ENCODE peak calls at places on chromosomes 1 and 21, in five cellular contexts. One of them, this sample, is unnamed.

GRCh38 chr1:228100822-228101613 is 2.1 kb downstream of the C1orf35 start:
- DNase-seq in progenitor cell of endocrine pancreas: no peak
- DNase-seq in adrenal gland: peak; percentile 43
- DNase-seq in epithelial cell of esophagus: no peak
- DNase-seq in BJ: no peak
- DNase-seq in this sample: peak; percentile 21

GRCh38 chr1:214801191-214801590 is 198.2 kb downstream of the CENPF start:
- DNase-seq in progenitor cell of endocrine pancreas: no peak
- DNase-seq in adrenal gland: no peak
- DNase-seq in epithelial cell of esophagus: peak; percentile 21
- DNase-seq in BJ: no peak
- DNase-seq in this sample: no peak

GRCh38 chr1:160795951-160796383 is at the start of gene LY9:
- DNase-seq in progenitor cell of endocrine pancreas: no peak
- DNase-seq in adrenal gland: no peak
- DNase-seq in epithelial cell of esophagus: no peak
- DNase-seq in BJ: no peak
- DNase-seq in this sample: no peak

GRCh38 chr1:38525343-38525948 is 334.1 kb downstream of the RRAGC start:
- DNase-seq in progenitor cell of endocrine pancreas: no peak
- DNase-seq in adrenal gland: no peak
- DNase-seq in epithelial cell of esophagus: no peak
- DNase-seq in BJ: no peak
- DNase-seq in this sample: no peak

GRCh38 chr1:176775996-176776395 is 313.0 kb downstream of the PAPPA2 start:
- DNase-seq in progenitor cell of endocrine pancreas: no peak
- DNase-seq in adrenal gland: no peak
- DNase-seq in epithelial cell of esophagus: no peak
- DNase-seq in BJ: no peak
- DNase-seq in this sample: no peak

GRCh38 chr1:2801535-2802291 is at the start of gene TTC34:
- DNase-seq in progenitor cell of endocrine pancreas: no peak
- DNase-seq in adrenal gland: peak; percentile 26
- DNase-seq in epithelial cell of esophagus: no peak
- DNase-seq in BJ: no peak
- DNase-seq in this sample: no peak

GRCh38 chr1:111813440-111814304 is 58.0 kb downstream of the DDX20 start:
- DNase-seq in progenitor cell of endocrine pancreas: no peak
- DNase-seq in adrenal gland: no peak
- DNase-seq in epithelial cell of esophagus: no peak
- DNase-seq in BJ: no peak
- DNase-seq in this sample: no peak

GRCh38 chr21:37673801-37674575 is 242.3 kb downstream of the KCNJ6 start:
- DNase-seq in progenitor cell of endocrine pancreas: no peak
- DNase-seq in adrenal gland: no peak
- DNase-seq in epithelial cell of esophagus: peak; percentile 42
- DNase-seq in BJ: no peak
- DNase-seq in this sample: no peak

GRCh38 chr1:93740141-93740540 is 58.5 kb upstream of the BCAR3 start:
- DNase-seq in progenitor cell of endocrine pancreas: no peak
- DNase-seq in adrenal gland: no peak
- DNase-seq in epithelial cell of esophagus: no peak
- DNase-seq in BJ: no peak
- DNase-seq in this sample: no peak

GRCh38 chr1:159942700-159943640 is 2.4 kb downstream of the IGSF9 start:
- DNase-seq in progenitor cell of endocrine pancreas: no peak
- DNase-seq in adrenal gland: no peak
- DNase-seq in epithelial cell of esophagus: no peak
- DNase-seq in BJ: no peak
- DNase-seq in this sample: peak; percentile 29

GRCh38 chr1:91589438-91589837 is 88.8 kb downstream of the CDC7 start:
- DNase-seq in progenitor cell of endocrine pancreas: no peak
- DNase-seq in adrenal gland: no peak
- DNase-seq in epithelial cell of esophagus: no peak
- DNase-seq in BJ: no peak
- DNase-seq in this sample: no peak

GRCh38 chr1:164805399-164805798 is 246.4 kb downstream of the PBX1 start:
- DNase-seq in progenitor cell of endocrine pancreas: no peak
- DNase-seq in adrenal gland: no peak
- DNase-seq in epithelial cell of esophagus: no peak
- DNase-seq in BJ: no peak
- DNase-seq in this sample: no peak

GRCh38 chr1:46556822-46557221 is 5.4 kb upstream of the KNCN start:
- DNase-seq in progenitor cell of endocrine pancreas: no peak
- DNase-seq in adrenal gland: no peak
- DNase-seq in epithelial cell of esophagus: peak; percentile 74
- DNase-seq in BJ: peak; percentile 22
- DNase-seq in this sample: no peak

GRCh38 chr1:226092955-226093354 is 30.4 kb downstream of the H3-3A start:
- DNase-seq in progenitor cell of endocrine pancreas: no peak
- DNase-seq in adrenal gland: no peak
- DNase-seq in epithelial cell of esophagus: peak; percentile 49
- DNase-seq in BJ: no peak
- DNase-seq in this sample: no peak

GRCh38 chr21:41622831-41623548 is 115.0 kb upstream of the TMPRSS2 start:
- DNase-seq in progenitor cell of endocrine pancreas: no peak
- DNase-seq in adrenal gland: no peak
- DNase-seq in epithelial cell of esophagus: peak; percentile 25
- DNase-seq in BJ: no peak
- DNase-seq in this sample: no peak

GRCh38 chr1:108320851-108321250 is 77.0 kb upstream of the NBPF4 start:
- DNase-seq in progenitor cell of endocrine pancreas: no peak
- DNase-seq in adrenal gland: no peak
- DNase-seq in epithelial cell of esophagus: no peak
- DNase-seq in BJ: no peak
- DNase-seq in this sample: no peak

GRCh38 chr1:226572325-226572726 is 23.8 kb downstream of the STUM start:
- DNase-seq in progenitor cell of endocrine pancreas: no peak
- DNase-seq in adrenal gland: no peak
- DNase-seq in epithelial cell of esophagus: no peak
- DNase-seq in BJ: no peak
- DNase-seq in this sample: no peak

GRCh38 chr1:23601968-23602876 is 42.9 kb upstream of the ID3 start:
- DNase-seq in progenitor cell of endocrine pancreas: no peak
- DNase-seq in adrenal gland: no peak
- DNase-seq in epithelial cell of esophagus: no peak
- DNase-seq in BJ: no peak
- DNase-seq in this sample: no peak

GRCh38 chr21:41964171-41964570 is 10.4 kb upstream of the C2CD2 start:
- DNase-seq in progenitor cell of endocrine pancreas: no peak
- DNase-seq in adrenal gland: no peak
- DNase-seq in epithelial cell of esophagus: no peak
- DNase-seq in BJ: no peak
- DNase-seq in this sample: no peak

GRCh38 chr1:222711319-222712252 is 705 bp downstream of the AIDA start:
- DNase-seq in progenitor cell of endocrine pancreas: peak; percentile 27
- DNase-seq in adrenal gland: peak; percentile 56
- DNase-seq in epithelial cell of esophagus: peak; percentile 94
- DNase-seq in BJ: no peak
- DNase-seq in this sample: no peak

GRCh38 chr1:60639287-60639686 is 443.1 kb upstream of the NFIA start:
- DNase-seq in progenitor cell of endocrine pancreas: no peak
- DNase-seq in adrenal gland: no peak
- DNase-seq in epithelial cell of esophagus: no peak
- DNase-seq in BJ: no peak
- DNase-seq in this sample: no peak

GRCh38 chr1:10490271-10490970 is 15.7 kb downstream of the PEX14 start:
- DNase-seq in progenitor cell of endocrine pancreas: no peak
- DNase-seq in adrenal gland: no peak
- DNase-seq in epithelial cell of esophagus: no peak
- DNase-seq in BJ: no peak
- DNase-seq in this sample: no peak

GRCh38 chr1:232012773-232013386 is 386.3 kb downstream of the DISC1 start:
- DNase-seq in progenitor cell of endocrine pancreas: no peak
- DNase-seq in adrenal gland: peak; percentile 39
- DNase-seq in epithelial cell of esophagus: peak; percentile 65
- DNase-seq in BJ: no peak
- DNase-seq in this sample: no peak

GRCh38 chr1:223221686-223222085 is 78.6 kb upstream of the TLR5 start:
- DNase-seq in progenitor cell of endocrine pancreas: no peak
- DNase-seq in adrenal gland: no peak
- DNase-seq in epithelial cell of esophagus: no peak
- DNase-seq in BJ: no peak
- DNase-seq in this sample: no peak

GRCh38 chr1:231625975-231626534 is 535 bp upstream of the DISC1 start:
- DNase-seq in progenitor cell of endocrine pancreas: no peak
- DNase-seq in adrenal gland: no peak
- DNase-seq in epithelial cell of esophagus: no peak
- DNase-seq in BJ: no peak
- DNase-seq in this sample: no peak

GRCh38 chr1:201258763-201259230 is 24.5 kb upstream of the PKP1 start:
- DNase-seq in progenitor cell of endocrine pancreas: no peak
- DNase-seq in adrenal gland: no peak
- DNase-seq in epithelial cell of esophagus: no peak
- DNase-seq in BJ: no peak
- DNase-seq in this sample: no peak

DNA sequence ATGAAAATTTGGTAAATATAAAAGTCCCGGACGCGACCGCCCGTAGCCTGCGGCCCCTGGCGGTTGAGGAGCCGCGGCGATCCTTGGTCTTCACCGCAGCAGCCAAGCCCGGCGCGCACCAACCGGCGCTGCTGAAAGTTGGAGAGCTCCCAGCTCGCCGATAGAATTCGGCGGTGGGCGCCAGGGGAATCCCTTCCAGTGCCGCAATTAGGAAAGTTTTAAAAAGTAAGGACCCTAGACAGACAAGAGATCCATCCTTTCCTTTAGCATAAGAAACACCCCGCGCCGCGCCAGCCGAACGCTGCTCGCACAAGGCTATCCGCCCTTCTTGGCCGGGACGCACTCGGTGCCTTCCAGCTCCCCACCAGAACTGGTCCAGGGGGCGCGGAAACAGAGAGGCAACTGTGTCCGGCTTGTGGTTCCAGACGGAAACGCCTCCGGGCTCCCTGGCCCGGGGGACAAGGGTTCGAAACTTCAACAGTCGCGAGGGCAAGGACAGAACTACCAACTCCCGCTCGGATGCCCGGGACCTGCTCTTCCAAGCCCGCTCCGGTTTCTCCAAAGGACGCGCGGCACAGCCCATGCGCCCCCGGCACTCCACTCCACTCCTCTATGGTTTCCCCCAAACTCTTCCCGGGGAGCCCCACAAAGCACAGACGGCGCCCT is 1.7 kb downstream of the FAM78B start:
- DNase-seq in progenitor cell of endocrine pancreas: peak; percentile 51
- DNase-seq in adrenal gland: peak; percentile 33
- DNase-seq in epithelial cell of esophagus: peak; percentile 54
- DNase-seq in BJ: no peak
- DNase-seq in this sample: no peak
- TF ChIP-seq CTCF in progenitor cell of endocrine pancreas: peak; percentile 74
- TF ChIP-seq CTCF in adrenal gland: peak; percentile 21
- TF ChIP-seq CTCF in epithelial cell of esophagus: no peak
- TF ChIP-seq CTCF in BJ: peak; percentile 59
- TF ChIP-seq CTCF in this sample: peak; percentile 49

GRCh38 chr1:154405762-154406571 is 824 bp downstream of the IL6R start:
- DNase-seq in progenitor cell of endocrine pancreas: peak; percentile 41
- DNase-seq in adrenal gland: peak; percentile 94
- DNase-seq in epithelial cell of esophagus: peak; percentile 79
- DNase-seq in BJ: no peak
- DNase-seq in this sample: no peak

GRCh38 chr1:154403983-154404382 is 1.2 kb upstream of the IL6R start:
- DNase-seq in progenitor cell of endocrine pancreas: no peak
- DNase-seq in adrenal gland: no peak
- DNase-seq in epithelial cell of esophagus: no peak
- DNase-seq in BJ: no peak
- DNase-seq in this sample: no peak

GRCh38 chr1:154406572-154406879 is 1.4 kb downstream of the IL6R start:
- DNase-seq in progenitor cell of endocrine pancreas: no peak
- DNase-seq in adrenal gland: no peak
- DNase-seq in epithelial cell of esophagus: no peak
- DNase-seq in BJ: no peak
- DNase-seq in this sample: no peak

GRCh38 chr1:154404511-154404931 is 622 bp upstream of the IL6R start:
- DNase-seq in progenitor cell of endocrine pancreas: no peak
- DNase-seq in adrenal gland: no peak
- DNase-seq in epithelial cell of esophagus: no peak
- DNase-seq in BJ: no peak
- DNase-seq in this sample: no peak

GRCh38 chr1:154404984-154405761 is at the start of gene IL6R:
- DNase-seq in progenitor cell of endocrine pancreas: peak; percentile 53
- DNase-seq in adrenal gland: peak; percentile 96
- DNase-seq in epithelial cell of esophagus: peak; percentile 97
- DNase-seq in BJ: peak; percentile 57
- DNase-seq in this sample: no peak
- TF ChIP-seq CTCF in progenitor cell of endocrine pancreas: no peak
- TF ChIP-seq CTCF in adrenal gland: peak; percentile 44
- TF ChIP-seq CTCF in epithelial cell of esophagus: peak; percentile 38
- TF ChIP-seq CTCF in BJ: peak; percentile 39
- TF ChIP-seq CTCF in this sample: peak; percentile 46

GRCh38 chr1:53525595-53525994 is 66.4 kb downstream of the DMRTB1 start:
- DNase-seq in progenitor cell of endocrine pancreas: no peak
- DNase-seq in adrenal gland: no peak
- DNase-seq in epithelial cell of esophagus: no peak
- DNase-seq in BJ: no peak
- DNase-seq in this sample: no peak
- TF ChIP-seq CTCF in progenitor cell of endocrine pancreas: peak; percentile 33
- TF ChIP-seq CTCF in adrenal gland: no peak
- TF ChIP-seq CTCF in epithelial cell of esophagus: no peak
- TF ChIP-seq CTCF in BJ: peak; percentile 27
- TF ChIP-seq CTCF in this sample: no peak

GRCh38 chr1:15153184-15153841 is at the start of gene TMEM51:
- DNase-seq in progenitor cell of endocrine pancreas: peak; percentile 77
- DNase-seq in adrenal gland: peak; percentile 74
- DNase-seq in epithelial cell of esophagus: peak; percentile 88
- DNase-seq in BJ: no peak
- DNase-seq in this sample: no peak

GRCh38 chr1:15154480-15155036 is 1.0 kb downstream of the TMEM51 start:
- DNase-seq in progenitor cell of endocrine pancreas: peak; percentile 22
- DNase-seq in adrenal gland: peak; percentile 63
- DNase-seq in epithelial cell of esophagus: peak; percentile 56
- DNase-seq in BJ: no peak
- DNase-seq in this sample: no peak

GRCh38 chr1:15152318-15153183 is 996 bp upstream of the TMEM51 start:
- DNase-seq in progenitor cell of endocrine pancreas: peak; percentile 63
- DNase-seq in adrenal gland: peak; percentile 93
- DNase-seq in epithelial cell of esophagus: peak; percentile 94
- DNase-seq in BJ: no peak
- DNase-seq in this sample: no peak

GRCh38 chr1:15155191-15155590 is 1.6 kb downstream of the TMEM51 start:
- DNase-seq in progenitor cell of endocrine pancreas: no peak
- DNase-seq in adrenal gland: no peak
- DNase-seq in epithelial cell of esophagus: no peak
- DNase-seq in BJ: no peak
- DNase-seq in this sample: no peak

GRCh38 chr1:15153842-15154479 is 414 bp downstream of the TMEM51 start:
- DNase-seq in progenitor cell of endocrine pancreas: peak; percentile 57
- DNase-seq in adrenal gland: peak; percentile 75
- DNase-seq in epithelial cell of esophagus: peak; percentile 68
- DNase-seq in BJ: no peak
- DNase-seq in this sample: no peak
- TF ChIP-seq CTCF in progenitor cell of endocrine pancreas: peak; percentile 84
- TF ChIP-seq CTCF in adrenal gland: peak; percentile 70
- TF ChIP-seq CTCF in epithelial cell of esophagus: peak; percentile 53
- TF ChIP-seq CTCF in BJ: peak; percentile 65
- TF ChIP-seq CTCF in this sample: peak; percentile 35

This sample was measured in D721Med.